ENCODE peak calls at places on chromosome 3, in six cellular contexts. P is NCI-H774; S is NAMALWA; Z is GM12865; E is HFFc6; O is naive thymus-derived CD4-positive, alpha-beta T cell. K is an unnamed sample.

GRCh38 chr3:86990734-86991481 is at the start of gene VGLL3:
- DNase-seq in S (no peak), Z (no peak), P (no peak), E (peak), O (peak), K (no peak)

GRCh38 chr3:33403756-33404155 is 36.4 kb downstream of the UBP1 start:
- DNase-seq in P (no peak), S (no peak), O (no peak), E (no peak), Z (no peak), K (no peak)

GRCh38 chr3:63067999-63068645 is 192.9 kb upstream of the CADPS start:
- DNase-seq in E (no peak), P (no peak), Z (peak), O (no peak), S (peak), K (no peak)

GRCh38 chr3:6799264-6799915 is 61.5 kb upstream of the GRM7 start:
- DNase-seq in O (peak), S (peak), E (no peak), P (no peak), Z (peak), K (peak)

GRCh38 chr3:134369231-134369741 is 5.0 kb downstream of the AMOTL2 start:
- DNase-seq in E (peak), Z (no peak), O (no peak), P (no peak), S (no peak), K (no peak)

GRCh38 chr3:100634493-100635272 is 25.3 kb downstream of the ADGRG7 start:
- DNase-seq in E (peak), S (peak), Z (peak), O (peak), P (no peak), K (no peak)

GRCh38 chr3:3366391-3366790 is 186.9 kb upstream of the CRBN start:
- DNase-seq in O (no peak), P (no peak), E (no peak), S (no peak), Z (no peak), K (no peak)

GRCh38 chr3:48475188-48475587 is 28.7 kb downstream of the ATRIP start:
- DNase-seq in E (no peak), P (no peak), S (no peak), Z (no peak), O (no peak), K (no peak)

GRCh38 chr3:195813916-195814486 is 2.3 kb upstream of the MUC4 start:
- DNase-seq in P (peak), Z (no peak), E (no peak), S (no peak), O (no peak), K (no peak)

GRCh38 chr3:38039899-38040261 is 872 bp downstream of the DLEC1 start:
- DNase-seq in S (no peak), E (peak), O (peak), Z (peak), P (no peak), K (peak)

GRCh38 chr3:54892168-54892567 is 35.7 kb downstream of the LRTM1 start:
- DNase-seq in E (no peak), O (no peak), Z (no peak), S (no peak), P (no peak), K (no peak)

GRCh38 chr3:162799910-162800309 is 1303.3 kb downstream of the OTOL1 start:
- DNase-seq in O (no peak), S (no peak), P (no peak), E (no peak), Z (no peak), K (no peak)

GRCh38 chr3:169454060-169454317 is 209.5 kb downstream of the MECOM start:
- DNase-seq in O (no peak), Z (no peak), S (no peak), E (no peak), P (no peak), K (no peak)